ENCODE peak calls at places on chromosome 5, in nine cellular contexts. One of them, this sample, is unnamed.

GRCh38 chr5:124239572-124239971 is 506.9 kb downstream of the ZNF608 start:
- DNase-seq in neuronal stem cell: no peak
- DNase-seq in left ventricle myocardium inferior: no peak
- DNase-seq in ovary: no peak
- DNase-seq in cardiac fibroblast: peak
- DNase-seq in AG09309: no peak
- DNase-seq in neural progenitor cell: no peak
- DNase-seq in BJ: no peak
- DNase-seq in PC-9: no peak
- DNase-seq in this sample: no peak

GRCh38 chr5:113266227-113266912 is 168.4 kb downstream of the TSSK1B start:
- DNase-seq in neuronal stem cell: no peak
- DNase-seq in left ventricle myocardium inferior: no peak
- DNase-seq in ovary: no peak
- DNase-seq in cardiac fibroblast: peak
- DNase-seq in AG09309: no peak
- DNase-seq in neural progenitor cell: no peak
- DNase-seq in BJ: no peak
- DNase-seq in PC-9: no peak
- DNase-seq in this sample: no peak

GRCh38 chr5:143014017-143014651 is 244.0 kb downstream of the ARHGAP26 start:
- DNase-seq in neuronal stem cell: no peak
- DNase-seq in left ventricle myocardium inferior: peak
- DNase-seq in ovary: no peak
- DNase-seq in cardiac fibroblast: peak
- DNase-seq in AG09309: no peak
- DNase-seq in neural progenitor cell: peak
- DNase-seq in BJ: no peak
- DNase-seq in PC-9: no peak
- DNase-seq in this sample: peak

GRCh38 chr5:2801602-2802525 is 50.4 kb upstream of the IRX2 start:
- DNase-seq in neuronal stem cell: no peak
- DNase-seq in left ventricle myocardium inferior: no peak
- DNase-seq in ovary: no peak
- DNase-seq in cardiac fibroblast: no peak
- DNase-seq in AG09309: no peak
- DNase-seq in neural progenitor cell: no peak
- DNase-seq in BJ: no peak
- DNase-seq in PC-9: no peak
- DNase-seq in this sample: no peak

GRCh38 chr5:178357127-178357526 is 124.5 kb upstream of the PHYKPL start:
- DNase-seq in neuronal stem cell: peak
- DNase-seq in left ventricle myocardium inferior: peak
- DNase-seq in ovary: no peak
- DNase-seq in cardiac fibroblast: no peak
- DNase-seq in AG09309: no peak
- DNase-seq in neural progenitor cell: peak
- DNase-seq in BJ: no peak
- DNase-seq in PC-9: no peak
- DNase-seq in this sample: no peak

GRCh38 chr5:108715408-108715807 is 32.3 kb upstream of the FER start:
- DNase-seq in neuronal stem cell: no peak
- DNase-seq in left ventricle myocardium inferior: no peak
- DNase-seq in ovary: no peak
- DNase-seq in cardiac fibroblast: no peak
- DNase-seq in AG09309: no peak
- DNase-seq in neural progenitor cell: no peak
- DNase-seq in BJ: no peak
- DNase-seq in PC-9: no peak
- DNase-seq in this sample: no peak

GRCh38 chr5:167348286-167348926 is 943.0 kb upstream of the WWC1 start:
- DNase-seq in neuronal stem cell: no peak
- DNase-seq in left ventricle myocardium inferior: no peak
- DNase-seq in ovary: no peak
- DNase-seq in cardiac fibroblast: no peak
- DNase-seq in AG09309: no peak
- DNase-seq in neural progenitor cell: peak
- DNase-seq in BJ: no peak
- DNase-seq in PC-9: no peak
- DNase-seq in this sample: no peak

GRCh38 chr5:140996055-140996454 is 29.8 kb downstream of the PCDHAC2 start:
- DNase-seq in neuronal stem cell: no peak
- DNase-seq in left ventricle myocardium inferior: no peak
- DNase-seq in ovary: no peak
- DNase-seq in cardiac fibroblast: peak
- DNase-seq in AG09309: no peak
- DNase-seq in neural progenitor cell: no peak
- DNase-seq in BJ: no peak
- DNase-seq in PC-9: no peak
- DNase-seq in this sample: no peak

GRCh38 chr5:71783891-71784290 is 64.8 kb downstream of the CARTPT start:
- DNase-seq in neuronal stem cell: no peak
- DNase-seq in left ventricle myocardium inferior: no peak
- DNase-seq in ovary: no peak
- DNase-seq in cardiac fibroblast: no peak
- DNase-seq in AG09309: no peak
- DNase-seq in neural progenitor cell: no peak
- DNase-seq in BJ: no peak
- DNase-seq in PC-9: no peak
- DNase-seq in this sample: no peak

GRCh38 chr5:96567188-96567587 is 95.0 kb upstream of the CAST start:
- DNase-seq in neuronal stem cell: no peak
- DNase-seq in left ventricle myocardium inferior: no peak
- DNase-seq in ovary: no peak
- DNase-seq in cardiac fibroblast: peak
- DNase-seq in AG09309: no peak
- DNase-seq in neural progenitor cell: no peak
- DNase-seq in BJ: peak
- DNase-seq in PC-9: no peak
- DNase-seq in this sample: no peak

GRCh38 chr5:54415896-54416640 is 39.4 kb upstream of the HSPB3 start:
- DNase-seq in neuronal stem cell: no peak
- DNase-seq in left ventricle myocardium inferior: no peak
- DNase-seq in ovary: no peak
- DNase-seq in cardiac fibroblast: peak
- DNase-seq in AG09309: no peak
- DNase-seq in neural progenitor cell: no peak
- DNase-seq in BJ: no peak
- DNase-seq in PC-9: no peak
- DNase-seq in this sample: no peak

GRCh38 chr5:52799358-52799982 is 11.8 kb downstream of the ITGA1 start:
- DNase-seq in neuronal stem cell: peak
- DNase-seq in left ventricle myocardium inferior: peak
- DNase-seq in ovary: peak
- DNase-seq in cardiac fibroblast: peak
- DNase-seq in AG09309: peak
- DNase-seq in neural progenitor cell: peak
- DNase-seq in BJ: peak
- DNase-seq in PC-9: peak
- DNase-seq in this sample: peak

GRCh38 chr5:65483474-65484346 is 2.0 kb upstream of the ADAMTS6 start:
- DNase-seq in neuronal stem cell: no peak
- DNase-seq in left ventricle myocardium inferior: no peak
- DNase-seq in ovary: no peak
- DNase-seq in cardiac fibroblast: peak
- DNase-seq in AG09309: peak
- DNase-seq in neural progenitor cell: peak
- DNase-seq in BJ: no peak
- DNase-seq in PC-9: no peak
- DNase-seq in this sample: peak

GRCh38 chr5:41925555-41925946 is 470 bp downstream of the FBXO4 start:
- DNase-seq in neuronal stem cell: peak
- DNase-seq in left ventricle myocardium inferior: peak
- DNase-seq in ovary: peak
- DNase-seq in cardiac fibroblast: peak
- DNase-seq in AG09309: no peak
- DNase-seq in neural progenitor cell: peak
- DNase-seq in BJ: no peak
- DNase-seq in PC-9: no peak
- DNase-seq in this sample: peak

GRCh38 chr5:135034186-135034962 is at the start of gene PITX1:
- DNase-seq in neuronal stem cell: peak
- DNase-seq in left ventricle myocardium inferior: no peak
- DNase-seq in ovary: no peak
- DNase-seq in cardiac fibroblast: peak
- DNase-seq in AG09309: peak
- DNase-seq in neural progenitor cell: peak
- DNase-seq in BJ: no peak
- DNase-seq in PC-9: peak
- DNase-seq in this sample: peak

GRCh38 chr5:1831677-1832313 is 30.6 kb downstream of the NDUFS6 start:
- DNase-seq in neuronal stem cell: no peak
- DNase-seq in left ventricle myocardium inferior: no peak
- DNase-seq in ovary: no peak
- DNase-seq in cardiac fibroblast: no peak
- DNase-seq in AG09309: no peak
- DNase-seq in neural progenitor cell: peak
- DNase-seq in BJ: peak
- DNase-seq in PC-9: no peak
- DNase-seq in this sample: no peak

GRCh38 chr5:107121793-107122519 is 548.8 kb downstream of the EFNA5 start:
- DNase-seq in neuronal stem cell: no peak
- DNase-seq in left ventricle myocardium inferior: no peak
- DNase-seq in ovary: no peak
- DNase-seq in cardiac fibroblast: no peak
- DNase-seq in AG09309: no peak
- DNase-seq in neural progenitor cell: no peak
- DNase-seq in BJ: no peak
- DNase-seq in PC-9: no peak
- DNase-seq in this sample: no peak

GRCh38 chr5:172643392-172643871 is 2.4 kb downstream of the NEURL1B start:
- DNase-seq in neuronal stem cell: no peak
- DNase-seq in left ventricle myocardium inferior: no peak
- DNase-seq in ovary: no peak
- DNase-seq in cardiac fibroblast: no peak
- DNase-seq in AG09309: no peak
- DNase-seq in neural progenitor cell: no peak
- DNase-seq in BJ: no peak
- DNase-seq in PC-9: no peak
- DNase-seq in this sample: no peak
- H3K4me3 ChIP-seq in neuronal stem cell: no peak
- H3K4me3 ChIP-seq in left ventricle myocardium inferior: peak
- H3K4me3 ChIP-seq in ovary: peak
- H3K4me3 ChIP-seq in cardiac fibroblast: no peak
- H3K4me3 ChIP-seq in AG09309: no peak
- H3K4me3 ChIP-seq in neural progenitor cell: no peak
- H3K4me3 ChIP-seq in BJ: no peak
- H3K4me3 ChIP-seq in PC-9: no peak
- H3K4me3 ChIP-seq in this sample: no peak

GRCh38 chr5:164336906-164337305 is 831.5 kb downstream of the MAT2B start:
- DNase-seq in neuronal stem cell: no peak
- DNase-seq in left ventricle myocardium inferior: no peak
- DNase-seq in ovary: no peak
- DNase-seq in cardiac fibroblast: peak
- DNase-seq in AG09309: peak
- DNase-seq in neural progenitor cell: no peak
- DNase-seq in BJ: no peak
- DNase-seq in PC-9: no peak
- DNase-seq in this sample: peak

GRCh38 chr5:164341056-164341619 is 835.7 kb downstream of the MAT2B start:
- DNase-seq in neuronal stem cell: no peak
- DNase-seq in left ventricle myocardium inferior: no peak
- DNase-seq in ovary: no peak
- DNase-seq in cardiac fibroblast: no peak
- DNase-seq in AG09309: no peak
- DNase-seq in neural progenitor cell: peak
- DNase-seq in BJ: no peak
- DNase-seq in PC-9: no peak
- DNase-seq in this sample: no peak

GRCh38 chr5:164332349-164333196 is 827.2 kb downstream of the MAT2B start:
- DNase-seq in neuronal stem cell: no peak
- DNase-seq in left ventricle myocardium inferior: no peak
- DNase-seq in ovary: no peak
- DNase-seq in cardiac fibroblast: no peak
- DNase-seq in AG09309: no peak
- DNase-seq in neural progenitor cell: no peak
- DNase-seq in BJ: no peak
- DNase-seq in PC-9: no peak
- DNase-seq in this sample: no peak

GRCh38 chr5:164335837-164336236 is 830.4 kb downstream of the MAT2B start:
- DNase-seq in neuronal stem cell: no peak
- DNase-seq in left ventricle myocardium inferior: no peak
- DNase-seq in ovary: no peak
- DNase-seq in cardiac fibroblast: peak
- DNase-seq in AG09309: no peak
- DNase-seq in neural progenitor cell: no peak
- DNase-seq in BJ: no peak
- DNase-seq in PC-9: no peak
- DNase-seq in this sample: no peak

GRCh38 chr5:164336276-164336675 is 830.9 kb downstream of the MAT2B start:
- DNase-seq in neuronal stem cell: no peak
- DNase-seq in left ventricle myocardium inferior: no peak
- DNase-seq in ovary: no peak
- DNase-seq in cardiac fibroblast: peak
- DNase-seq in AG09309: no peak
- DNase-seq in neural progenitor cell: no peak
- DNase-seq in BJ: no peak
- DNase-seq in PC-9: no peak
- DNase-seq in this sample: no peak
- H3K4me3 ChIP-seq in neuronal stem cell: no peak
- H3K4me3 ChIP-seq in left ventricle myocardium inferior: no peak
- H3K4me3 ChIP-seq in ovary: no peak
- H3K4me3 ChIP-seq in cardiac fibroblast: no peak
- H3K4me3 ChIP-seq in AG09309: no peak
- H3K4me3 ChIP-seq in neural progenitor cell: no peak
- H3K4me3 ChIP-seq in BJ: no peak
- H3K4me3 ChIP-seq in PC-9: no peak
- H3K4me3 ChIP-seq in this sample: no peak

GRCh38 chr5:84453405-84453804 is 68.7 kb upstream of the EDIL3 start:
- DNase-seq in neuronal stem cell: no peak
- DNase-seq in left ventricle myocardium inferior: no peak
- DNase-seq in ovary: no peak
- DNase-seq in cardiac fibroblast: no peak
- DNase-seq in AG09309: no peak
- DNase-seq in neural progenitor cell: no peak
- DNase-seq in BJ: no peak
- DNase-seq in PC-9: no peak
- DNase-seq in this sample: no peak
- H3K4me3 ChIP-seq in neuronal stem cell: no peak
- H3K4me3 ChIP-seq in left ventricle myocardium inferior: no peak
- H3K4me3 ChIP-seq in ovary: no peak
- H3K4me3 ChIP-seq in cardiac fibroblast: no peak
- H3K4me3 ChIP-seq in AG09309: no peak
- H3K4me3 ChIP-seq in neural progenitor cell: no peak
- H3K4me3 ChIP-seq in BJ: no peak
- H3K4me3 ChIP-seq in PC-9: no peak
- H3K4me3 ChIP-seq in this sample: no peak

DNA sequence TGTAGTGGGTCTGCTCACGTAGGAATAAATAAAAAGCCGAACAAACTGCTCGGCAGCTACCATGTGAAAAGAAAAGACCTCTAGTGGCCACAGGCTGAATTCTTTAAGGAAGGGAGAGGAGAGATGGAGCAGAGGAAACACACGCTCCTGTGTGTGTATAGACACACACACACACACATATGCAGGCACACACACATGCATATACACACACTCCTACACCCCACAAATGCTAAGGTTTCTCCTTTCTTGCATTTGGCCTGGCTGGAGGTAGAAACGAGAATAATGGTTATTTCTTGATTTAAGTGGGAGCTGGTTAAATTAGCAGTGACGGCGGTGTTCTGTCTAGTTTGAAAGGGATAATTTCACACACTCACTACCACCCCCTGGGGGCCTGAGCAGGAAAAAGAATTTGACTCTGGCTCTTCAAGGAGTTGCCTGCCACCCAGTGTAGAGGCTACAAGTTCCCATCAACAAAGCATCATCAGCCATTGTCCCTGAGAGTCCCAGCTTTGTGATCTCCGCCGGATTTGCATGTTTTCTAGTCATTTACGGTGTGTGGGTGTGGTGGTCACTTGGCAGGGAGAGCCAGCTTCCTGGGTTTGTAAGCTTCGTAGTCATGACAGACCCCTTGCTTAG is at the start of gene INSYN2B:
- DNase-seq in neuronal stem cell: peak
- DNase-seq in left ventricle myocardium inferior: peak
- DNase-seq in ovary: peak
- DNase-seq in cardiac fibroblast: peak
- DNase-seq in AG09309: peak
- DNase-seq in neural progenitor cell: peak
- DNase-seq in BJ: peak
- DNase-seq in PC-9: peak
- DNase-seq in this sample: peak
- H3K4me3 ChIP-seq in neuronal stem cell: peak
- H3K4me3 ChIP-seq in left ventricle myocardium inferior: peak
- H3K4me3 ChIP-seq in ovary: no peak
- H3K4me3 ChIP-seq in cardiac fibroblast: peak
- H3K4me3 ChIP-seq in AG09309: peak
- H3K4me3 ChIP-seq in neural progenitor cell: peak
- H3K4me3 ChIP-seq in BJ: peak
- H3K4me3 ChIP-seq in PC-9: peak
- H3K4me3 ChIP-seq in this sample: peak